ENCODE peak calls at places on chromosome 4, in six cellular contexts. U, V, N, M, Z and Y are unnamed samples.

GRCh38 chr4:75769044-75769443 is 44.7 kb downstream of the USO1 start:
- DNase-seq in U (no peak), V (no peak), N (peak), M (no peak), Z (no peak), Y (no peak)

GRCh38 chr4:94669672-94670664 is 87.8 kb upstream of the BMPR1B start:
- DNase-seq in U (no peak), V (no peak), N (no peak), M (peak), Z (no peak), Y (no peak)

GRCh38 chr4:158801066-158801465 is 32.2 kb downstream of the FNIP2 start:
- DNase-seq in U (no peak), V (no peak), N (no peak), M (no peak), Z (no peak), Y (no peak)

GRCh38 chr4:118586357-118586790 is 98.8 kb upstream of the METTL14 start:
- DNase-seq in U (no peak), V (no peak), N (no peak), M (no peak), Z (peak), Y (no peak)

GRCh38 chr4:151801547-151802516 is 41.0 kb upstream of the GATB start:
- DNase-seq in U (no peak), V (no peak), N (no peak), M (peak), Z (peak), Y (peak)

GRCh38 chr4:78527103-78527502 is 24.5 kb upstream of the ANXA3 start:
- DNase-seq in U (no peak), V (no peak), N (no peak), M (no peak), Z (no peak), Y (no peak)

GRCh38 chr4:129394635-129395034 is 298.7 kb downstream of the C4orf33 start:
- DNase-seq in U (no peak), V (no peak), N (no peak), M (no peak), Z (no peak), Y (no peak)

GRCh38 chr4:155530290-155530689 is 136.4 kb upstream of the GUCY1A1 start:
- DNase-seq in U (no peak), V (no peak), N (no peak), M (peak), Z (no peak), Y (no peak)

GRCh38 chr4:176048631-176049030 is 17.0 kb upstream of the WDR17 start:
- DNase-seq in U (no peak), V (no peak), N (no peak), M (no peak), Z (no peak), Y (no peak)

GRCh38 chr4:135050086-135050717 is 848.6 kb upstream of the PABPC4L start:
- DNase-seq in U (no peak), V (no peak), N (no peak), M (no peak), Z (no peak), Y (no peak)

GRCh38 chr4:3286335-3287175 is 6.3 kb upstream of the RGS12 start:
- DNase-seq in U (no peak), V (no peak), N (no peak), M (no peak), Z (no peak), Y (peak)

GRCh38 chr4:20341121-20341758 is 89.5 kb downstream of the SLIT2 start:
- DNase-seq in U (no peak), V (no peak), N (no peak), M (no peak), Z (no peak), Y (no peak)

GRCh38 chr4:30718021-30718888 is 1.9 kb upstream of the PCDH7 start:
- DNase-seq in U (peak), V (no peak), N (no peak), M (peak), Z (peak), Y (peak)

GRCh38 chr4:120749445-120750151 is 172.9 kb downstream of the PRDM5 start:
- DNase-seq in U (peak), V (no peak), N (no peak), M (no peak), Z (no peak), Y (peak)

GRCh38 chr4:150570862-150571261 is 11.1 kb upstream of the MAB21L2 start:
- DNase-seq in U (no peak), V (no peak), N (no peak), M (no peak), Z (no peak), Y (no peak)

GRCh38 chr4:4919926-4920325 is 60.5 kb downstream of the MSX1 start:
- DNase-seq in U (no peak), V (peak), N (no peak), M (no peak), Z (peak), Y (no peak)

GRCh38 chr4:55395218-55395528 is 584 bp upstream of the TMEM165 start:
- DNase-seq in U (no peak), V (no peak), N (no peak), M (no peak), Z (no peak), Y (no peak)
- TF ChIP-seq CTCF in U (no peak), V (no peak), N (no peak), M (no peak), Z (peak), Y (no peak)

GRCh38 chr4:73964862-73965611 is 16.8 kb downstream of the PF4 start:
- DNase-seq in U (no peak), V (no peak), N (no peak), M (peak), Z (peak), Y (no peak)
- TF ChIP-seq CTCF in U (peak), V (peak), N (peak), M (peak), Z (peak), Y (no peak)

GRCh38 chr4:56976878-56977320 is 507 bp downstream of the NOA1 start:
- DNase-seq in U (no peak), V (peak), N (no peak), M (peak), Z (peak), Y (peak)
- TF ChIP-seq CTCF in U (peak), V (no peak), N (no peak), M (no peak), Z (peak), Y (no peak)

DNA sequence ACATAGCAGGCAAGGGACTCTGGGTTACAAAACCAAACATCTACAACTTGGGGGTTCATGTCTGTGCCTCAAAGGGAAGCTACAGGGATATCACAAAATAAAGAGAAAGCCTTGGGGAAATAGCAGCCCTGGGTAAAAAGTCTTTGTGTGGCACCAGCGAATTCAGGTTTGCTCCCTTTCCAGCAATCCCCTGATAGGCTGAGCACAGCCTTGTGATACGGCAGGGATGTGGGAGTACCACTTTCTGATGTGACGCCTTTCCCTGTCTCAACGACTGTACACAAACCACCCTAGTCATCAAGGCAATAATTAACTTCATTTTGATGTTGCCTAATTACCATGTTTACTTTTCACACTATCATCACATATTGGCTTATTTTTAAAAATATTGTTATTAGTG is 164.9 kb downstream of the LDB2 start:
- DNase-seq in U (no peak), V (no peak), N (no peak), M (no peak), Z (no peak), Y (no peak)
- TF ChIP-seq CTCF in U (no peak), V (no peak), N (no peak), M (no peak), Z (no peak), Y (no peak)

GRCh38 chr4:1009647-1010521 is 1.5 kb upstream of the FGFRL1 start:
- DNase-seq in U (peak), V (no peak), N (no peak), M (peak), Z (peak), Y (peak)
- TF ChIP-seq CTCF in U (no peak), V (no peak), N (no peak), M (no peak), Z (peak), Y (peak)

DNA sequence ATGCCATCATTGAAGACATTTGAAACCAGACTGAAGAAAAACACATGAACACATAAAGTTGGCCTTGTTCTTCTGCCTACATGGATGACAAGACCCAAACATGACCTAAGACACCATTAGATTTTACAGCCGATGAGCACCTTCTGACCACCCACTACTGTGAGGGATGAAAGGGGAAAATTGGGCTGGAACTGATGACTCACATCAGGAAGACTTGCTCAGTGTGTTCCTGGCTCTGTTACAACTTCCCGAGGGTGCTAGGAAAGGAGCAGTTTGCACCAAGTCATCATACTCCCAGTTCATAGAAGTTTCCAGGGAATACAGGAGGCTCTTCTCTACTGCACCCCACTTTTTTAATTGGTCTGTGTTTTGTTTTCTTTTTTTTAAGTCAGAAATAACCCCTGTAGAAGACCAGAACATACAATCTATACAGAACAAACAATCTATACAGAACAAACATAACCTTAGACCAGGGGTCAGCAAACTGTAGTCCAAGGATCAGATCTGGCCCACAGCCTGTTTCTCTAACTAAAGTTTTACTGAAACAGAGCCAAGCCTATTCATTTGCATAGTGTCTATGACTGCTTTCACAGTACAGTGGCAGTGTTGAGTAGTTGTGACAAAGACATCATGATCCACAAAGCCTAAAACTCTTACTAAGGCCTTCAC is 25.3 kb downstream of the BTC start:
- DNase-seq in U (no peak), V (peak), N (no peak), M (peak), Z (no peak), Y (no peak)
- TF ChIP-seq CTCF in U (no peak), V (no peak), N (no peak), M (no peak), Z (no peak), Y (no peak)

GRCh38 chr4:7151668-7152227 is 40.6 kb upstream of the SORCS2 start:
- DNase-seq in U (no peak), V (peak), N (no peak), M (no peak), Z (no peak), Y (no peak)
- TF ChIP-seq CTCF in U (peak), V (peak), N (peak), M (no peak), Z (no peak), Y (no peak)

DNA sequence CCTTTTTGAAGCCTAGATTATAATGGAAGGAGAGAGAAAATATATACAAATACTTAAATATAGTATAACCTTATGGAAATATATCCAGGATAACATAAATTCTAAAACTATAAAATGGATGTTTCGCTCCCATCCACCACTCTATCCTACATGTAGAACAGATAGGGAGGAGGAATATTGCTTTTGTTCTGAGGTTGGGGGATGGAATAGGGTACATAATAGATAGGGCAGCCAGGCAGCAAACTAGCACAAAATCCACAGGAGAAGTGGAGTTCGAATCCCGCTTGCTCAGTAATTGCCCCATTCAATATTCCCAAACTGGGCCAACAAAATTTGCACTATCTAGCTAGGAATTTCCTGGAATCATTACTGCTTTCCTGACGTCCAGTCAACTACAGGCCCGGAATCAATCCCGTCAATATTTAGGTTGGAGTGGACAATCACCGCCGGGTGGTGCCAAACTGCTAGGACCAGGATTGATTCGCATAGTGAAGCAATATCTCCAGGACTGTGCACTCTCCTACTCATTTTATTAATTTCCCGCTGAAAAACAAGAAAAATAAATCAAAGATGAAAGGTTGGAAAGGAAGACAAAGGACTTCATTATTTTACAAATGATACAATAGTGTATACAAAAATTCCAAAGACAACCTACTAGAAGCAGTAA is 40.4 kb upstream of the PAPSS1 start:
- DNase-seq in U (no peak), V (no peak), N (no peak), M (peak), Z (peak), Y (no peak)
- TF ChIP-seq CTCF in U (no peak), V (no peak), N (peak), M (peak), Z (peak), Y (no peak)